ENCODE peak calls at places on chromosome 17, in four cellular contexts. One of them, this sample, is unnamed. For H3K4me1 and H3K79me2, the result is how much of the 10 kb centered on the place peaks cover.

GRCh38 chr17:58786586-58787295 is 31.1 kb downstream of the PPM1E start:
- DNase-seq in fibroblast of lung: peak
- DNase-seq in PC-3: peak
- DNase-seq in endothelial cell of umbilical vein: peak
- DNase-seq in this sample: peak

GRCh38 chr17:70314096-70314495 is 144.8 kb downstream of the KCNJ2 start:
- DNase-seq in fibroblast of lung: peak
- DNase-seq in PC-3: no peak
- DNase-seq in endothelial cell of umbilical vein: no peak
- DNase-seq in this sample: peak

GRCh38 chr17:18910881-18911280 is 41.1 kb upstream of the SLC5A10 start:
- DNase-seq in fibroblast of lung: no peak
- DNase-seq in PC-3: no peak
- DNase-seq in endothelial cell of umbilical vein: no peak
- DNase-seq in this sample: no peak

GRCh38 chr17:5431929-5432556 is 6.9 kb downstream of the C1QBP start:
- DNase-seq in fibroblast of lung: no peak
- DNase-seq in PC-3: no peak
- DNase-seq in endothelial cell of umbilical vein: no peak
- DNase-seq in this sample: no peak

GRCh38 chr17:9371019-9371418 is 204.6 kb downstream of the STX8 start:
- DNase-seq in fibroblast of lung: peak
- DNase-seq in PC-3: peak
- DNase-seq in endothelial cell of umbilical vein: peak
- DNase-seq in this sample: peak

GRCh38 chr17:83155128-83156081 is 76.0 kb downstream of the METRNL start:
- DNase-seq in fibroblast of lung: peak
- DNase-seq in PC-3: no peak
- DNase-seq in endothelial cell of umbilical vein: peak
- DNase-seq in this sample: peak

GRCh38 chr17:15942207-15942833 is 2.6 kb upstream of the ADORA2B start:
- DNase-seq in fibroblast of lung: no peak
- DNase-seq in PC-3: peak
- DNase-seq in endothelial cell of umbilical vein: peak
- DNase-seq in this sample: peak

GRCh38 chr17:40361925-40362695 is 2.4 kb downstream of the GJD3 start:
- DNase-seq in fibroblast of lung: no peak
- DNase-seq in PC-3: no peak
- DNase-seq in endothelial cell of umbilical vein: no peak
- DNase-seq in this sample: no peak

GRCh38 chr17:73309727-73310555 is 1.9 kb downstream of the CDC42EP4 start:
- DNase-seq in fibroblast of lung: no peak
- DNase-seq in PC-3: no peak
- DNase-seq in endothelial cell of umbilical vein: peak
- DNase-seq in this sample: peak

GRCh38 chr17:48546924-48547838 is 2.3 kb upstream of the HOXB2 start:
- DNase-seq in fibroblast of lung: peak
- DNase-seq in PC-3: no peak
- DNase-seq in endothelial cell of umbilical vein: peak
- DNase-seq in this sample: peak

GRCh38 chr17:48547839-48548686 is 3.2 kb upstream of the HOXB2 start:
- DNase-seq in fibroblast of lung: peak
- DNase-seq in PC-3: no peak
- DNase-seq in endothelial cell of umbilical vein: peak
- DNase-seq in this sample: peak

GRCh38 chr17:48545022-48545376 is at the start of gene HOXB2:
- DNase-seq in fibroblast of lung: peak
- DNase-seq in PC-3: no peak
- DNase-seq in endothelial cell of umbilical vein: peak
- DNase-seq in this sample: peak

GRCh38 chr17:48545539-48545938 is 630 bp upstream of the HOXB2 start:
- DNase-seq in fibroblast of lung: no peak
- DNase-seq in PC-3: no peak
- DNase-seq in endothelial cell of umbilical vein: no peak
- DNase-seq in this sample: no peak

GRCh38 chr17:48546187-48546923 is 1.4 kb upstream of the HOXB2 start:
- DNase-seq in fibroblast of lung: peak
- DNase-seq in PC-3: no peak
- DNase-seq in endothelial cell of umbilical vein: no peak
- DNase-seq in this sample: peak
- H3K4me1 ChIP-seq in fibroblast of lung: under half
- H3K4me1 ChIP-seq in PC-3: under half
- H3K4me1 ChIP-seq in endothelial cell of umbilical vein: under half
- H3K4me1 ChIP-seq in this sample: under half

GRCh38 chr17:77373298-77374169 is 232.8 kb downstream of the SEC14L1 start:
- DNase-seq in fibroblast of lung: no peak
- DNase-seq in PC-3: no peak
- DNase-seq in endothelial cell of umbilical vein: no peak
- DNase-seq in this sample: peak
- H3K79me2 ChIP-seq in fibroblast of lung: half or more
- H3K79me2 ChIP-seq in PC-3: half or more
- H3K79me2 ChIP-seq in endothelial cell of umbilical vein: under half
- H3K79me2 ChIP-seq in this sample: half or more

DNA sequence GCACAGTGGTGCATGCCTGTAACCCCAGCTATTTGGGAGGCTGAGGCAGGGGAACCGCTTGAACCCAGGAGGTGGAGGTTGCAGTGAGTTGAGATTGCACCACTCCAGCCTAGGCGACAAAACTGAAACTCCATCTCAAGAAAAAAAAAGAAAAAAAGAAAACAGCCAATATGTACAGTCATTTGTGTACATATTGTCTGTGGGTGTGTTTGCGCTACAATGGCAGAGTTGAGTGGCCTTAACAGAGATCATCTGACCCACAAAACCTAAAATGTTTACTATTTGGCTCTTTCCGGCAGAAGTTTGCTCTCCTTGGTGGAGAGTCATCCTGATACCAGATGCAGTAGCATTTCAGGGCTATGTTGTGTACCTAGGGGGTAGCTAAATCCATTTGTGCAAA is 57.9 kb downstream of the ARSG start:
- DNase-seq in fibroblast of lung: no peak
- DNase-seq in PC-3: no peak
- DNase-seq in endothelial cell of umbilical vein: no peak
- DNase-seq in this sample: no peak
- H3K4me3 ChIP-seq in fibroblast of lung: no peak
- H3K4me3 ChIP-seq in PC-3: no peak
- H3K4me3 ChIP-seq in endothelial cell of umbilical vein: no peak
- H3K4me3 ChIP-seq in this sample: no peak

GRCh38 chr17:3963214-3964201 is 729 bp downstream of the ATP2A3 start:
- DNase-seq in fibroblast of lung: no peak
- DNase-seq in PC-3: no peak
- DNase-seq in endothelial cell of umbilical vein: no peak
- DNase-seq in this sample: no peak

GRCh38 chr17:3966720-3967363 is 2.6 kb upstream of the ATP2A3 start:
- DNase-seq in fibroblast of lung: no peak
- DNase-seq in PC-3: no peak
- DNase-seq in endothelial cell of umbilical vein: no peak
- DNase-seq in this sample: no peak

GRCh38 chr17:3962217-3963069 is 1.8 kb downstream of the ATP2A3 start:
- DNase-seq in fibroblast of lung: no peak
- DNase-seq in PC-3: no peak
- DNase-seq in endothelial cell of umbilical vein: no peak
- DNase-seq in this sample: no peak

GRCh38 chr17:3965123-3965800 is 1.0 kb upstream of the ATP2A3 start:
- DNase-seq in fibroblast of lung: peak
- DNase-seq in PC-3: peak
- DNase-seq in endothelial cell of umbilical vein: no peak
- DNase-seq in this sample: peak

GRCh38 chr17:3964203-3965122 is at the start of gene ATP2A3:
- DNase-seq in fibroblast of lung: no peak
- DNase-seq in PC-3: no peak
- DNase-seq in endothelial cell of umbilical vein: no peak
- DNase-seq in this sample: peak
- H3K4me1 ChIP-seq in fibroblast of lung: under half
- H3K4me1 ChIP-seq in PC-3: under half
- H3K4me1 ChIP-seq in endothelial cell of umbilical vein: under half
- H3K4me1 ChIP-seq in this sample: under half

DNA sequence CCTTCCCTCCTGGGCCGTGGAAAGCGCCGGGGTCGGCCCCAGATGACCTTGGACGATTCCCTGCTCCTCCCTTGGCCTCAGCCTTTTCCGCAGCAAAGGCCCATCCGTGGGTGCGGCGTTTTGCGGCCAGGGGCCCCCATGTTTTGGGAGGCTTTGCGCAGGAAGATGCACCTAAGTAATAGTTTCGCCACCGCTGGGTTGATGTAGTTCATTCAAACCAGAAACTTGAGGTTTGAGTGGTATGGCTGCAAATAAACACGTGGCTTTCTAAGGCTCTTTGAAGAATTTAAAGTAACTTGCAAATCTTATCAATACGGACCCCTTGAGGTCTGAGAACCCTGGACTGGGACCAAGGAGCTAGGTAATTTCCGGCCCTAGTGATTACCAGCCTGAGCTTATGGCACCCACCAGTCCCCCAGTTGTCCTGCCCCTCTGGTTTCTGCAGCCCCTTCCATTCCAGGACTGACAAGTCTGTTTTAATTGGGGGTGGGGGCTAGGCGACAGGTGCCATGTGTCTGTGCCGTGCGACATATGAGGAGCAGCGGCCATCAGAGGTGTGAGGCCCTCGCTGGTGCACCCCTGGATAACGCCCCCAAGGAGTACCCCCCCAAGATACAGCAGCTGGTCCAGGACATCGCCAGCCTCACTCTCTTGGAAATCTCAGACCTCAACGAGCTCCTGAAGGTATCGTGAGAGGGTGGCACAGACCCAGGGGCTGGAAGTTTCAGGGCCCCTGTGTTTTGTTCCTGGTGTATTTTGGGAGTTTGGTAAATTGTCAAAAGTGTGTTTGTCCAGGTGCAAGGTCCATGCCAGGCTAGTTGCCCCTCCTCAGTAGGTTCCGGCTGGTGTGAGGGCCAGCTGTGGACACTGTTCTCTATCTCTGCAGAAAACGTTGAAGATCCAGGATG is 834 bp downstream of the MRPL12 start:
- DNase-seq in fibroblast of lung: no peak
- DNase-seq in PC-3: no peak
- DNase-seq in endothelial cell of umbilical vein: no peak
- DNase-seq in this sample: peak
- H3K79me2 ChIP-seq in fibroblast of lung: under half
- H3K79me2 ChIP-seq in PC-3: half or more
- H3K79me2 ChIP-seq in endothelial cell of umbilical vein: under half
- H3K79me2 ChIP-seq in this sample: half or more

GRCh38 chr17:42185497-42185860 is 227 bp upstream of the HCRT start:
- DNase-seq in fibroblast of lung: no peak
- DNase-seq in PC-3: no peak
- DNase-seq in endothelial cell of umbilical vein: no peak
- DNase-seq in this sample: no peak

GRCh38 chr17:42183741-42184711 is 1.2 kb downstream of the HCRT start:
- DNase-seq in fibroblast of lung: peak
- DNase-seq in PC-3: no peak
- DNase-seq in endothelial cell of umbilical vein: peak
- DNase-seq in this sample: peak

GRCh38 chr17:42187833-42188232 is 2.6 kb upstream of the HCRT start:
- DNase-seq in fibroblast of lung: no peak
- DNase-seq in PC-3: no peak
- DNase-seq in endothelial cell of umbilical vein: no peak
- DNase-seq in this sample: no peak

GRCh38 chr17:42182927-42183734 is 2.1 kb downstream of the HCRT start:
- DNase-seq in fibroblast of lung: peak
- DNase-seq in PC-3: no peak
- DNase-seq in endothelial cell of umbilical vein: peak
- DNase-seq in this sample: peak

GRCh38 chr17:42184717-42185496 is at the start of gene HCRT:
- DNase-seq in fibroblast of lung: no peak
- DNase-seq in PC-3: no peak
- DNase-seq in endothelial cell of umbilical vein: no peak
- DNase-seq in this sample: no peak
- H3K4me3 ChIP-seq in fibroblast of lung: no peak
- H3K4me3 ChIP-seq in PC-3: no peak
- H3K4me3 ChIP-seq in endothelial cell of umbilical vein: no peak
- H3K4me3 ChIP-seq in this sample: peak

DNA sequence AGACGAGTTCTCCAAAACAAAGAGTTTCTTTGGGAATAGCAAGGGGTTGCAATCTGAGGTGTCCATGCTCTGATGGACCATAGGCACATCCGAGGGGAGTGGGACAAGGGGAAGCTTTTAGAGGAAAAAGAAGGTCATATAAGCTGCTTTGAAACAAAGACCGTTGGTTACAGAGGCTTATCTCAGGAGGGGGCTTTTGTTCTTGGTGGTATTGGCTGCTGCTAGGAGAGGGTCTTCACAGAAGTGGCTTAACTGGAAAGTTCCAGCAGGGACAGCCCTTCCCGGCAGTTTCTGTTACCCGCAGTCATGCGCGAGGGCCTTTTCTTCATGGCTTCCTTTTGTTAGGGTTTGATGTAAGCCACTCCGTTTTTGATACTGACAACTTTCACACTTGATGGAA is 76.0 kb downstream of the RAP1GAP2 start:
- DNase-seq in fibroblast of lung: no peak
- DNase-seq in PC-3: no peak
- DNase-seq in endothelial cell of umbilical vein: no peak
- DNase-seq in this sample: no peak
- H3K4me1 ChIP-seq in fibroblast of lung: under half
- H3K4me1 ChIP-seq in PC-3: under half
- H3K4me1 ChIP-seq in endothelial cell of umbilical vein: under half
- H3K4me1 ChIP-seq in this sample: under half

GRCh38 chr17:8151120-8151640 is 1.0 kb downstream of the PER1 start:
- DNase-seq in fibroblast of lung: peak
- DNase-seq in PC-3: peak
- DNase-seq in endothelial cell of umbilical vein: peak
- DNase-seq in this sample: peak
- H3K79me2 ChIP-seq in fibroblast of lung: under half
- H3K79me2 ChIP-seq in PC-3: under half
- H3K79me2 ChIP-seq in endothelial cell of umbilical vein: under half
- H3K79me2 ChIP-seq in this sample: under half

GRCh38 chr17:34981538-34982241 is 1.4 kb downstream of the LIG3 start:
- DNase-seq in fibroblast of lung: peak
- DNase-seq in PC-3: no peak
- DNase-seq in endothelial cell of umbilical vein: peak
- DNase-seq in this sample: peak

GRCh38 chr17:34979153-34979552 is 1.2 kb upstream of the LIG3 start:
- DNase-seq in fibroblast of lung: no peak
- DNase-seq in PC-3: no peak
- DNase-seq in endothelial cell of umbilical vein: no peak
- DNase-seq in this sample: no peak

GRCh38 chr17:34980353-34980680 is at the start of gene LIG3:
- DNase-seq in fibroblast of lung: peak
- DNase-seq in PC-3: peak
- DNase-seq in endothelial cell of umbilical vein: peak
- DNase-seq in this sample: peak

GRCh38 chr17:34979650-34980352 is 511 bp upstream of the LIG3 start:
- DNase-seq in fibroblast of lung: peak
- DNase-seq in PC-3: no peak
- DNase-seq in endothelial cell of umbilical vein: peak
- DNase-seq in this sample: peak

GRCh38 chr17:34980681-34981537 is 597 bp downstream of the LIG3 start:
- DNase-seq in fibroblast of lung: peak
- DNase-seq in PC-3: peak
- DNase-seq in endothelial cell of umbilical vein: peak
- DNase-seq in this sample: peak
- H3K4me3 ChIP-seq in fibroblast of lung: peak
- H3K4me3 ChIP-seq in PC-3: peak
- H3K4me3 ChIP-seq in endothelial cell of umbilical vein: peak
- H3K4me3 ChIP-seq in this sample: peak